ENCODE peak calls at places on chromosome 6, in eight cellular contexts. X is mesothelial cell of epicardium, H is breast epithelium, J is nephron progenitor cell, Z is endodermal cell, N is lower lobe of right lung, T is left ventricle myocardium inferior, G is GM12865. D is an unnamed sample.

GRCh38 chr6:140041571-140042332 is 667.3 kb upstream of the CITED2 start:
- DNase-seq in G (no peak), T (no peak), Z (no peak), H (no peak), N (no peak), J (no peak), X (no peak), D (no peak)

GRCh38 chr6:43436577-43437282 is 9.4 kb downstream of the ABCC10 start:
- DNase-seq in Z (no peak), X (no peak), T (no peak), N (no peak), H (peak; percentile 88), J (no peak), G (no peak), D (peak; percentile 95)

GRCh38 chr6:111871725-111872520 is 1.3 kb downstream of the FYN start:
- DNase-seq in T (peak; percentile 26), J (peak; percentile 61), X (no peak), H (no peak), G (peak; percentile 19), Z (peak; percentile 82), N (no peak), D (no peak)

GRCh38 chr6:139982652-139983051 is 608.2 kb upstream of the CITED2 start:
- DNase-seq in Z (peak; percentile 66), X (no peak), G (no peak), T (no peak), H (no peak), N (no peak), J (no peak), D (peak; percentile 34)

GRCh38 chr6:168596316-168596715 is 155.3 kb downstream of the SMOC2 start:
- DNase-seq in N (no peak), J (no peak), T (no peak), G (no peak), H (no peak), X (no peak), Z (no peak), D (no peak)

GRCh38 chr6:14239097-14239496 is 121.5 kb downstream of the CD83 start:
- DNase-seq in T (no peak), J (no peak), H (no peak), G (no peak), Z (no peak), X (no peak), N (no peak), D (no peak)

GRCh38 chr6:37155394-37156312 is 14.3 kb upstream of the PIM1 start:
- DNase-seq in J (no peak), H (no peak), G (peak; percentile 98), Z (no peak), T (no peak), X (no peak), N (no peak), D (no peak)

GRCh38 chr6:109308018-109308492 is 74.2 kb downstream of the CD164 start:
- DNase-seq in H (no peak), T (no peak), N (peak; percentile 55), G (no peak), X (no peak), J (no peak), Z (no peak), D (peak; percentile 68)

GRCh38 chr6:125688138-125688537 is 61.3 kb upstream of the HEY2 start:
- DNase-seq in N (no peak), G (no peak), T (no peak), X (no peak), J (no peak), Z (no peak), H (no peak), D (no peak)

GRCh38 chr6:65191412-65191811 is 515.6 kb downstream of the EYS start:
- DNase-seq in T (no peak), X (no peak), G (no peak), N (no peak), Z (no peak), H (no peak), J (no peak), D (no peak)

GRCh38 chr6:150528648-150529285 is 70.9 kb upstream of the PLEKHG1 start:
- DNase-seq in T (peak; percentile 53), G (peak; percentile 15), X (peak; percentile 76), N (no peak), J (peak; percentile 58), H (peak; percentile 21), Z (peak; percentile 90), D (no peak)

GRCh38 chr6:133286765-133287164 is 45.6 kb downstream of the EYA4 start:
- DNase-seq in Z (no peak), T (no peak), H (no peak), G (peak; percentile 11), X (no peak), N (no peak), J (no peak), D (peak; percentile 30)
- TF ChIP-seq CTCF in Z (peak; percentile 77), T (peak; percentile 44), H (no peak), G (peak; percentile 29), X (peak; percentile 22), N (no peak), J (peak; percentile 39), D (peak; percentile 17)

GRCh38 chr6:56514395-56514794 is 128.3 kb downstream of the DST start:
- DNase-seq in G (no peak), T (no peak), N (no peak), X (no peak), Z (no peak), J (no peak), H (no peak), D (no peak)

GRCh38 chr6:56516003-56516402 is 126.7 kb downstream of the DST start:
- DNase-seq in T (no peak), H (no peak), Z (no peak), G (no peak), J (no peak), N (no peak), X (no peak), D (no peak)

GRCh38 chr6:56511591-56511990 is 131.1 kb downstream of the DST start:
- DNase-seq in H (no peak), Z (no peak), X (no peak), G (no peak), N (no peak), T (no peak), J (no peak), D (no peak)

GRCh38 chr6:56515081-56515905 is 127.4 kb downstream of the DST start:
- DNase-seq in H (no peak), G (no peak), J (no peak), X (no peak), Z (no peak), N (no peak), T (no peak), D (no peak)

DNA sequence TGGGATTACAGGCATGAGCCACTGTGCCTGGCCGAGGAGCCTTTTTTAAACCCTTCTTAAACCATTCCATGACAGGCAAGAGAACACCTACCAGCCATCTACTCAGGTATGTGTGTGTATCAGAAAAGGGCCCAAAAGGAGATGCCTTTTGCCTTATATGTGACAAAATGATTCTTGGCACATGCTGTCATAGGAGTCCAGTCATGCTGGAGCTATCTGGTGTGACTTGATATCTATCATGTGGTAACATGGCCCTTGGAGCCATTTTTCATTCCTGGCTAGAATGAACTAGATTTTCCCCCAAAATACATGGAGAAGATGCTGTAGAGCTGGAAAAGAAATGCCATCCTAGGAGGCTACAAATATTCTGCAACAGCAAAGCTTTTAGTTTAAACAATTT is 129.1 kb downstream of the DST start:
- DNase-seq in X (no peak), N (no peak), H (no peak), G (no peak), T (no peak), J (no peak), Z (no peak), D (no peak)
- TF ChIP-seq CTCF in X (no peak), N (no peak), H (no peak), G (no peak), T (no peak), J (no peak), Z (no peak), D (no peak)

GRCh38 chr6:85592044-85592443 is 1.6 kb downstream of the SNX14 start:
- DNase-seq in J (no peak), H (no peak), T (no peak), G (no peak), Z (no peak), N (no peak), X (no peak), D (no peak)
- TF ChIP-seq CTCF in J (no peak), H (no peak), T (no peak), G (no peak), Z (no peak), N (no peak), X (no peak), D (no peak)

DNA sequence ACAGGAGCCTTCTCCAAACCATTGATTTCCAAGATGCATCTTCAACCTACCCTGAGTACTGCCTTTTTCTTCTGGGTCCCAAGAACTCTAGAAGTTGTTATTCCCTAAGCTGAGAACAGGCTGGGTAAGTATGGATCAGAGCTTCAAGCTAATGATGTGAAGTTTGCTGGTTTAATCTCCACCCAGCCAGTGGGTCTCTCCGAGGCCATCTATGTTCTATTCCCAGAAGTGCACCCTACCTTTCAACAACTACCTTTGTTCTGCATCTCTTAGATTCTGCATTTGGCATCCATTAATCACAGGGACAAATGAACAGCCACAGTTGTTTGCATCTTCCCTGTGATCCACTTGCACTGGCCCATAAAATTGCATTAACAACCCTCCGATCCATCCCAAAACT is 246.2 kb downstream of the HIVEP2 start:
- DNase-seq in X (no peak), H (no peak), G (no peak), J (no peak), Z (peak; percentile 59), T (no peak), N (no peak), D (peak; percentile 11)
- TF ChIP-seq CTCF in X (no peak), H (no peak), G (no peak), J (no peak), Z (peak; percentile 67), T (no peak), N (no peak), D (peak; percentile 26)

GRCh38 chr6:119966484-119966883 is 616.9 kb upstream of the MAN1A1 start:
- DNase-seq in T (no peak), G (peak; percentile 52), J (no peak), X (no peak), H (no peak), N (no peak), Z (peak; percentile 85), D (peak; percentile 11)
- TF ChIP-seq CTCF in T (no peak), G (peak; percentile 42), J (no peak), X (no peak), H (no peak), N (peak; percentile 12), Z (peak; percentile 71), D (no peak)

GRCh38 chr6:158769228-158769627 is 49.9 kb downstream of the EZR start:
- DNase-seq in X (no peak), G (no peak), H (no peak), J (no peak), T (peak; percentile 36), Z (no peak), N (no peak), D (no peak)

GRCh38 chr6:158768396-158768795 is 50.8 kb downstream of the EZR start:
- DNase-seq in N (no peak), J (no peak), H (no peak), X (no peak), Z (no peak), G (no peak), T (no peak), D (no peak)

GRCh38 chr6:158770948-158771347 is 48.2 kb downstream of the EZR start:
- DNase-seq in J (no peak), Z (no peak), H (no peak), T (peak; percentile 58), N (no peak), G (no peak), X (no peak), D (no peak)

GRCh38 chr6:158770533-158770932 is 48.6 kb downstream of the EZR start:
- DNase-seq in J (no peak), H (no peak), N (no peak), G (no peak), Z (no peak), X (no peak), T (peak; percentile 62), D (no peak)

GRCh38 chr6:158769696-158770446 is 49.3 kb downstream of the EZR start:
- DNase-seq in J (no peak), G (no peak), X (no peak), T (peak; percentile 53), H (no peak), Z (no peak), N (no peak), D (no peak)
- TF ChIP-seq CTCF in J (no peak), G (no peak), X (no peak), T (no peak), H (no peak), Z (no peak), N (no peak), D (no peak)